ENCODE peak calls at places on chromosomes 1 and 21, in six cellular contexts. N is H9, T is neuronal stem cell, H is IMR-90, E is trophoblast cell, I is H1. L is an unnamed sample.

GRCh38 chr1:42399315-42400100 is 18.9 kb downstream of the RIMKLA start:
- DNase-seq in N (no peak), T (no peak), H (no peak), E (peak), I (no peak), L (no peak)

GRCh38 chr1:55386456-55386855 is 171.3 kb upstream of the USP24 start:
- DNase-seq in N (no peak), T (no peak), H (no peak), E (peak), I (no peak), L (no peak)

GRCh38 chr1:81142099-81142776 is 658.5 kb upstream of the ADGRL2 start:
- DNase-seq in N (no peak), T (no peak), H (peak), E (peak), I (no peak), L (no peak)

GRCh38 chr1:145871994-145872411 is 13.1 kb upstream of the PIAS3 start:
- DNase-seq in N (peak), T (no peak), H (peak), E (no peak), I (no peak), L (peak)

GRCh38 chr1:4001461-4001860 is 101.4 kb upstream of the C1orf174 start:
- DNase-seq in N (peak), T (no peak), H (no peak), E (no peak), I (no peak), L (no peak)

GRCh38 chr1:151352001-151352718 is 5.1 kb upstream of the RFX5 start:
- DNase-seq in N (no peak), T (no peak), H (peak), E (no peak), I (no peak), L (no peak)

GRCh38 chr1:219876798-219877209 is 51.6 kb downstream of the SLC30A10 start:
- DNase-seq in N (no peak), T (no peak), H (no peak), E (no peak), I (no peak), L (no peak)

GRCh38 chr1:40877681-40878080 is 15.5 kb upstream of the CITED4 start:
- DNase-seq in N (no peak), T (no peak), H (peak), E (no peak), I (no peak), L (peak)

GRCh38 chr1:43822040-43822439 is 111.6 kb upstream of the ARTN start:
- DNase-seq in N (no peak), T (no peak), H (peak), E (peak), I (peak), L (peak)

GRCh38 chr1:5990913-5991783 is 1.1 kb downstream of the NPHP4 start:
- DNase-seq in N (no peak), T (peak), H (peak), E (no peak), I (no peak), L (peak)

GRCh38 chr1:16351449-16351993 is 759 bp downstream of the FBXO42 start:
- DNase-seq in N (no peak), T (no peak), H (peak), E (no peak), I (no peak), L (no peak)

GRCh38 chr1:226814751-226815496 is 55.5 kb upstream of the PSEN2 start:
- DNase-seq in N (no peak), T (no peak), H (peak), E (peak), I (no peak), L (no peak)

GRCh38 chr1:2240251-2241156 is 12.4 kb downstream of the SKI start:
- DNase-seq in N (no peak), T (no peak), H (peak), E (peak), I (no peak), L (no peak)

GRCh38 chr1:59549903-59550302 is 253.0 kb downstream of the FGGY start:
- DNase-seq in N (no peak), T (no peak), H (peak), E (peak), I (no peak), L (no peak)

GRCh38 chr1:220776725-220777326 is 9.9 kb upstream of the MTARC1 start:
- DNase-seq in N (peak), T (peak), H (peak), E (peak), I (no peak), L (peak)

GRCh38 chr1:182446033-182446669 is 3.8 kb upstream of the RGSL1 start:
- DNase-seq in N (peak), T (peak), H (peak), E (peak), I (no peak), L (peak)

GRCh38 chr1:9280015-9280860 is 12.5 kb upstream of the SPSB1 start:
- DNase-seq in N (peak), T (no peak), H (peak), E (peak), I (no peak), L (peak)

GRCh38 chr1:24683713-24684162 is 40.6 kb downstream of the SRRM1 start:
- DNase-seq in N (no peak), T (no peak), H (peak), E (peak), I (no peak), L (peak)

GRCh38 chr1:113912594-113913311 is 7.6 kb downstream of the DCLRE1B start:
- DNase-seq in N (no peak), T (no peak), H (peak), E (no peak), I (no peak), L (no peak)

GRCh38 chr1:162360874-162361260 is 15.8 kb downstream of the SPATA46 start:
- DNase-seq in N (no peak), T (no peak), H (no peak), E (no peak), I (no peak), L (no peak)

GRCh38 chr1:231665046-231665445 is 38.5 kb downstream of the DISC1 start:
- DNase-seq in N (no peak), T (no peak), H (no peak), E (no peak), I (no peak), L (no peak)

GRCh38 chr1:63878914-63879313 is 105.1 kb downstream of the ROR1 start:
- DNase-seq in N (no peak), T (no peak), H (peak), E (no peak), I (no peak), L (no peak)

GRCh38 chr1:200346744-200347143 is 63.1 kb downstream of the ZNF281 start:
- DNase-seq in N (no peak), T (no peak), H (peak), E (no peak), I (no peak), L (no peak)

GRCh38 chr1:202310746-202311145 is 31.0 kb downstream of the UBE2T start:
- DNase-seq in N (no peak), T (no peak), H (no peak), E (no peak), I (no peak), L (no peak)

GRCh38 chr1:227562923-227563318 is 435 bp upstream of the ZNF678 start:
- DNase-seq in N (no peak), T (no peak), H (no peak), E (no peak), I (no peak), L (no peak)

GRCh38 chr1:29444081-29444715 is 207.9 kb downstream of the PTPRU start:
- DNase-seq in N (peak), T (no peak), H (no peak), E (no peak), I (no peak), L (no peak)

GRCh38 chr1:94866178-94866822 is 46.1 kb downstream of the SLC44A3 start:
- DNase-seq in N (no peak), T (no peak), H (peak), E (no peak), I (no peak), L (no peak)

GRCh38 chr1:219416598-219417238 is 196.2 kb downstream of the ZC3H11B start:
- DNase-seq in N (peak), T (peak), H (peak), E (peak), I (peak), L (peak)

GRCh38 chr1:55481634-55482033 is 266.5 kb upstream of the USP24 start:
- DNase-seq in N (no peak), T (no peak), H (peak), E (peak), I (no peak), L (no peak)

GRCh38 chr1:10778640-10779039 is 17.8 kb downstream of the CASZ1 start:
- DNase-seq in N (no peak), T (no peak), H (no peak), E (no peak), I (no peak), L (no peak)
- H3K27ac ChIP-seq in N (no peak), T (no peak), H (no peak), E (no peak), I (no peak), L (no peak)

GRCh38 chr1:223703668-223704013 is 8.7 kb upstream of the CAPN2 start:
- DNase-seq in N (no peak), T (no peak), H (no peak), E (no peak), I (no peak), L (no peak)

GRCh38 chr1:223706077-223706988 is 6.0 kb upstream of the CAPN2 start:
- DNase-seq in N (no peak), T (no peak), H (peak), E (no peak), I (no peak), L (peak)

GRCh38 chr1:223707270-223708000 is 4.9 kb upstream of the CAPN2 start:
- DNase-seq in N (no peak), T (no peak), H (peak), E (peak), I (no peak), L (peak)

GRCh38 chr1:223702735-223703667 is 9.3 kb upstream of the CAPN2 start:
- DNase-seq in N (no peak), T (no peak), H (peak), E (no peak), I (no peak), L (no peak)

GRCh38 chr1:223704921-223705878 is 7.1 kb upstream of the CAPN2 start:
- DNase-seq in N (no peak), T (no peak), H (peak), E (no peak), I (no peak), L (no peak)
- H3K18ac ChIP-seq in N (no peak), T (peak), H (peak), E (no peak), I (no peak), L (no peak)

DNA sequence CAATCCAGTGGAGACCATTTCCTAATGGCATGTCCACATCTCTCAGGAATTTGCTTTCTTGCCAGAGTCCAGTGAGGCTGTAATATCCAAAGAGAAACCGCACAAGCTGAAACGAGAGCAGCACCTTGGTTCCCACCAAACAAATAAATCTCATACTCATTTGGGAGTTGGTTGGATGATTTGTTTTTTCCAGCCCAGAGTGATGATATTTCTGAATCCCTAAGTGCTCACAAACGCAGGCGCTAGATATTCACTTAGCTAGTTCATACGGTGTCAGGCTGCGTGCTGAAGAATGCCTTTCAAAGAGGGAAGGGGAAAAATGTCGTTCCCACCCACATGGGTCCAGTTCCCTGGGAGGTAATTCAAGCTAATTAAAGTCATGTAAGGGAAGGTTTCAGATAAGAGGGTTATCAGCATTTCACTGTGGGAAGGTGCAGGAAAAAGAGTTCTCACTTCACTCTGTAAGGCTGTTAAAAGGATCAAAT is 19.6 kb downstream of the DPT start:
- DNase-seq in N (no peak), T (no peak), H (peak), E (no peak), I (no peak), L (peak)
- H3K27ac ChIP-seq in N (no peak), T (no peak), H (no peak), E (peak), I (no peak), L (no peak)

GRCh38 chr1:31383967-31384366 is 11.1 kb upstream of the FABP3 start:
- DNase-seq in N (no peak), T (no peak), H (no peak), E (no peak), I (no peak), L (no peak)

GRCh38 chr1:31377361-31377863 is 4.5 kb upstream of the FABP3 start:
- DNase-seq in N (no peak), T (no peak), H (no peak), E (no peak), I (no peak), L (no peak)

GRCh38 chr1:31380181-31380580 is 7.3 kb upstream of the FABP3 start:
- DNase-seq in N (no peak), T (no peak), H (no peak), E (no peak), I (no peak), L (no peak)

GRCh38 chr1:31382379-31382989 is 9.6 kb upstream of the FABP3 start:
- DNase-seq in N (no peak), T (no peak), H (no peak), E (no peak), I (no peak), L (no peak)

DNA sequence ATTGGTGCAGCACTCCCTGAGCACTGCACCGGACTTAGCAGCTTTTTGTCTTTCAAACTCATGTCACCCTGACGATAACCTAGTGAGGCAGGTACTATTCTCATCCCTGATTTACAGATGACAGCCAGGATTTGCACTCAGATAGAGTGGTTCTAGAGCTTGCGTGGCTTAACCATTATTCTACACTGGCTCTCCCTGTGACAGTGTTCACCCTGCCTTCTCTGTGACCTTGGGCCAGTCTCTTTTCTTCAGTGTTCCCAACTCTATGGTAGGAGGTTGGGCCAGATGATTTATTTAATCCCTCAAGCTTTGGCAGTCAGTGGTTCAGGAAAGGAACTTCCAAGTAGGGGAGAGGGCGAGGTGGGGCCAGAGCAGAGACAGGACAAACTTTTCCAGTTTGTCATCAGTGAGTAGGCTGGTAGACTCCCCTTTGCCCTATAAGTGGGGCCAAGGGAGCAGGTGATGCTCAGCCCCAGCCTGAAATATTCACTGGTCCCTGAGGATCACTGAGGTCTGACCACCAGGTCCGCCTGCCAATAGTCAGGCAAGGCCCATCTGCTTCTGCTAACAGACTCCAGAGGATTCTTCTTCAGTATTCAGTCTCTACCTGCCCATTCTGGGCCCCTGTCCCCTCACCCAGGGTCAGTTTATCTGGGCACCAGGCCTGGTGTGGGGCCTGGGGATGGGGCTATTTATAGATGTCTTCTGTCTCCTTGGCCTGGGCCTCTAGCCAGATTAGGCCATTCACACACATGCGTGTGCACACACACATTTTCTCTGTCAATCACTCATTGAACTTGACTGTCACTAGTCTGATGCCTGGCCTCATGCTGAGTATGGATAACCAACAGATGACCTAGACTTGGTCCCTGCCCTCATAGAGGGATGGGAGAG is 8.8 kb upstream of the FABP3 start:
- DNase-seq in N (no peak), T (no peak), H (no peak), E (peak), I (no peak), L (no peak)
- H3K18ac ChIP-seq in N (no peak), T (no peak), H (no peak), E (no peak), I (no peak), L (no peak)

DNA sequence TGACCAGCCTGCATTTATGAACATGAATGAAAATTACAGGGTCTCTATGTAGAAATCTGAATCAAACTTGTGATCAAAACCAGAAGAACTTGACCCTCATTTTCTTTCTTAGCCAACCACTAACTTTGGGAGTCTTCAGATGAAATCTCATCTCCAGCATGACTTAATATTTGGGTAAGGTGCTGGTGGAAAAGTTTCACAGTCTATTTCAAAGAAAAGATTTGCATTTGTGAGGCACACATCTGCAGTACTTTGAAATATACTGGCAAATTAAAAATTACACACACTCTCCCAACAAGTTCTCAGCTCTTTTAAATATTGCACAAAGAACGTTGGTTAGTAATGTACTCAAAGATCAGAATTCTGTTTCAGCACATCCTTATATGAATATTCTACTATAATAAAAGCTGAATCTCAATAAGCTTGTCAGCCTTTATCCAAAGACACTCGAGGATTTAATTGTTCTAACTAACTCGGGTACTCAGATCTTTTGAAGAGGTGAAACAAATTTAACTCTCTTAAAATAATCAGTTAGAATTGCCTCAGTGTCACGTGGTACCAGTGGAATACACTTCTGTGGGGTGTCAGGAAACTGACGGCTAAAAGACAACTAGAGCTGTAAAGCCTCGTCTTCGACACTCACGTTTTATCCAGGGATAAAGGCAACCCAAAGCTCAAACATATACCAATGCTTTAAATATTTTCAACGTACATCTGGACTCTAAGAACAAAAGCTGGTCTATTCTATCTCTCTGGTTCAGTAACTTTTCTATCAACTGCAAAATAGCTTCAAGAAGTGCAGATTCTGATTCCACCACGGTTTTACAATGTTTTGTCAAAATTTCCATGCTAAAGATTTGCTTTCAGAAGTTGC is 19.1 kb downstream of the SAMSN1 start:
- DNase-seq in N (no peak), T (no peak), H (no peak), E (no peak), I (no peak), L (no peak)
- H3K27ac ChIP-seq in N (no peak), T (no peak), H (no peak), E (no peak), I (no peak), L (no peak)

GRCh38 chr1:235919797-235920475 is 53.2 kb upstream of the LYST start:
- DNase-seq in N (peak), T (no peak), H (peak), E (no peak), I (peak), L (peak)
- H3K18ac ChIP-seq in N (no peak), T (no peak), H (peak), E (no peak), I (no peak), L (no peak)

DNA sequence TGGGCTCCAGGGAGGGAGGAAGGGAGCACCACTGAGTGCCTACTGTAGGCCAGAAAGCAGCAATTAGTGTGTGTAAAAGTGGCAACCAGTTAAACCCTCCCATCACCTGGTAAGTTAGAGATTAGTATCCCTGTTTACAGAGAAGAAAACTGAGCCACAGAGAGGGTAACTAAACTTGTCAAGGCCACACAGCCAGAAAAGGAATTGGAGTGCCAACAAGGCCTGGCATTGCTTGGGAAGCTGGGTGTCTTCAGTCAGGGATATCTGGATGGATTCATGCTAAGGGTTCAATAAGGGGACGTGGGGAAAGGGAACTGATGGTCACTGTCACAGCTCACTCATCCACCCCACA is 23.6 kb upstream of the ADGRB2 start:
- DNase-seq in N (no peak), T (no peak), H (no peak), E (no peak), I (no peak), L (no peak)
- H3K27ac ChIP-seq in N (no peak), T (peak), H (no peak), E (no peak), I (peak), L (no peak)

DNA sequence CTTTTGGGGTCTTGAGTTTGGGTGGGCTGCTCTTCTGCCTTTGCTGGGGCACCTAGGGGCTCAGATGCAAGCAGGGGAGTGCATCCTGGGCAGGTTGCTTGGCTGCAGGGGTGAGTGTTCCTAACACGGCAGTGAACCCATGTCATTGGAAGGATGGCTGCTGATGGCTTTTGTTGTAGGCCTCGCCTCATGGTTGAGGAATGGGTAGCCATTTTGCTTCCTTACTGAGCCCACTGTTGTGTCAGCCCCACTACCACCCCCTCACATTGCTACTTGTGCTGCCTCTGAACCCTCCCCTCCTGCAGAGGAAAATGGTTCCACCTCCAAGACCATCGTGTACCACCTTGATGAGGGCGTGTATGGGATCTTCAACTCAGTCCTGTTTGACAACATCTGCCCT is 16.8 kb downstream of the AZIN2 start:
- DNase-seq in N (no peak), T (no peak), H (no peak), E (no peak), I (no peak), L (no peak)
- H3K18ac ChIP-seq in N (no peak), T (no peak), H (peak), E (no peak), I (no peak), L (no peak)